ENCODE peak calls at places on chromosome 20, in four cellular contexts. C, H, G and D are unnamed samples.

GRCh38 chr20:64049060-64049886 is at the start of gene SOX18:
- DNase-seq in G (peak; percentile 83), H (peak; percentile 84), C (no peak), D (peak; percentile 58)

GRCh38 chr20:24297928-24298327 is 171.5 kb upstream of the SYNDIG1 start:
- DNase-seq in G (no peak), H (no peak), C (no peak), D (no peak)

GRCh38 chr20:44288252-44288651 is 22.8 kb downstream of the FITM2 start:
- DNase-seq in G (no peak), H (peak; percentile 29), C (no peak), D (no peak)

GRCh38 chr20:956330-956951 is 40.3 kb upstream of the ANGPT4 start:
- DNase-seq in G (peak; percentile 87), H (peak; percentile 21), C (peak; percentile 53), D (peak; percentile 88)

GRCh38 chr20:49913399-49914047 is 1.8 kb downstream of the SPATA2 start:
- DNase-seq in C (no peak), G (no peak), H (no peak), D (no peak)

GRCh38 chr20:43186312-43186711 is 3.4 kb downstream of the PTPRT start:
- DNase-seq in C (no peak), G (no peak), H (no peak), D (no peak)

GRCh38 chr20:24978493-24978892 is 14.1 kb downstream of the APMAP start:
- DNase-seq in H (no peak), C (no peak), G (no peak), D (no peak)

GRCh38 chr20:61314326-61315010 is 62.4 kb downstream of the CDH4 start:
- DNase-seq in G (no peak), H (no peak), C (no peak), D (no peak)

GRCh38 chr20:53642196-53643030 is 48.8 kb upstream of the ZNF217 start:
- DNase-seq in H (peak; percentile 64), G (no peak), C (no peak), D (no peak)

GRCh38 chr20:2946988-2947961 is 74.0 kb downstream of the PTPRA start:
- DNase-seq in H (peak; percentile 36), G (no peak), C (no peak), D (no peak)

GRCh38 chr20:21499641-21500040 is 14.2 kb downstream of the NKX2-2 start:
- DNase-seq in H (no peak), C (no peak), G (no peak), D (no peak)

GRCh38 chr20:50416930-50417329 is 93.3 kb upstream of the PTPN1 start:
- DNase-seq in H (no peak), G (no peak), C (no peak), D (no peak)

GRCh38 chr20:58481541-58482021 is 33.6 kb downstream of the APCDD1L start:
- DNase-seq in G (no peak), H (peak; percentile 84), C (peak; percentile 36), D (peak; percentile 86)

GRCh38 chr20:50189681-50190250 is 864 bp upstream of the CEBPB start:
- DNase-seq in C (no peak), G (no peak), H (peak; percentile 60), D (peak; percentile 87)

GRCh38 chr20:63404129-63405085 is 43.3 kb upstream of the CHRNA4 start:
- DNase-seq in C (no peak), H (no peak), G (no peak), D (no peak)

GRCh38 chr20:17505664-17506517 is 25.3 kb downstream of the BFSP1 start:
- DNase-seq in G (no peak), H (peak; percentile 46), C (no peak), D (no peak)

GRCh38 chr20:58458342-58459057 is 56.7 kb downstream of the APCDD1L start:
- DNase-seq in G (no peak), H (no peak), C (no peak), D (no peak)

GRCh38 chr20:16537025-16537665 is 36.1 kb downstream of the KIF16B start:
- DNase-seq in H (no peak), C (no peak), G (no peak), D (no peak)

GRCh38 chr20:62376112-62377063 is 9.3 kb upstream of the LAMA5 start:
- DNase-seq in G (no peak), C (peak; percentile 78), H (no peak), D (peak; percentile 82)
- TF ChIP-seq TEAD4 in G (no peak), C (peak; percentile 98), H (no peak), D (peak; percentile 75)

DNA sequence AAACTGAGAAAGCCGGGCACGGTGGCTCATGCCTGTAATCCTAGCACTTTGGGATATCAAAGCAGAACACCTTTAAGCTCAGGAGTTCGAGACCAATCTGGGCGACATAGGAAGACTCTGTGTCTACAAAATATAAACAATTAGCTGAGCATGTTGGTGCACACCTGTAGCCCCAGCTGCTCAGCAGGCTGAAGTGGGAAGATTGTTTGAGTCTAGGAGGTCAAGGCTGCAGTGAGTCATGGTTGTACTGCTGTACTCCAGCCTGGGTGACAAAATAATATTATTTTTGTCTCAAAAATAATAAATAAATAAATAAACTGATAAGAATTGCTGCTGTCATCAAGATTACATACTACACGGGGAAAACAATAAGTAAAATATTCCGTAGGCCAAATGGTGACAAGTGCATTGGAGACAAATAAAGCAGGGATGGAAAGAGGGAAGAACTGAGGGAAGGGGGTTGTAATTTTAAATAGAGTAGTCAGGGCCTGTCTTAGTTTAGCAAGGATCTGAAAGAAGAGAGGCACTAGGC is 14.0 kb upstream of the TOP1 start:
- DNase-seq in H (no peak), C (no peak), G (no peak), D (no peak)
- TF ChIP-seq TEAD4 in H (no peak), C (no peak), G (no peak), D (no peak)

GRCh38 chr20:36856691-36857635 is 19.0 kb upstream of the TLDC2 start:
- DNase-seq in G (no peak), H (no peak), C (no peak), D (no peak)
- TF ChIP-seq TEAD4 in G (no peak), H (no peak), C (no peak), D (no peak)

DNA sequence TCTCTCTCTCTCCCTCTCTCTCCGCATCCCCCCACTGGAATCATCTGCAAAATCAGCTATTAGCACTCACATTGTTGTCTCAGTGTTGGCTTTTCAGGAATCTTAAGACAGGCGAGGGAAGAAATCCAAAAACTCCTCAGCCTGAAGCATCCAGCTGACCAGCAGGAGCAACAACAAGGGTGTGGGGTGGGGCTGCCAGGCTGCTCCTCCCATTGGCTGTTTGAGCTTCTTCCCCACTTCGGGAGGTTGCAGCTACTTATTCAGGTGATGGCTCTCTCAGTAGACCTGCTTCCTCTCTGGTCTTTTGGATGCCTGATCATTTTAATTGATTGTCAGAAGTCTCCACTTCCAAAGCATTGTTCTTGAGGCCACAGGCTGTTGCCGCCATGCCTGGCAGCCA is 24.1 kb upstream of the SLC32A1 start:
- DNase-seq in H (peak; percentile 40), C (no peak), G (no peak), D (no peak)
- TF ChIP-seq TEAD4 in H (no peak), C (no peak), G (no peak), D (no peak)

GRCh38 chr20:4235512-4236043 is 220.2 kb upstream of the RNF24 start:
- DNase-seq in G (no peak), C (no peak), H (no peak), D (no peak)

GRCh38 chr20:4234128-4234527 is 218.8 kb upstream of the RNF24 start:
- DNase-seq in H (no peak), C (no peak), G (no peak), D (no peak)

GRCh38 chr20:4234664-4235063 is 219.3 kb upstream of the RNF24 start:
- DNase-seq in C (no peak), G (no peak), H (no peak), D (no peak)

GRCh38 chr20:4230651-4231050 is 215.3 kb upstream of the RNF24 start:
- DNase-seq in C (no peak), H (no peak), G (no peak), D (no peak)

DNA sequence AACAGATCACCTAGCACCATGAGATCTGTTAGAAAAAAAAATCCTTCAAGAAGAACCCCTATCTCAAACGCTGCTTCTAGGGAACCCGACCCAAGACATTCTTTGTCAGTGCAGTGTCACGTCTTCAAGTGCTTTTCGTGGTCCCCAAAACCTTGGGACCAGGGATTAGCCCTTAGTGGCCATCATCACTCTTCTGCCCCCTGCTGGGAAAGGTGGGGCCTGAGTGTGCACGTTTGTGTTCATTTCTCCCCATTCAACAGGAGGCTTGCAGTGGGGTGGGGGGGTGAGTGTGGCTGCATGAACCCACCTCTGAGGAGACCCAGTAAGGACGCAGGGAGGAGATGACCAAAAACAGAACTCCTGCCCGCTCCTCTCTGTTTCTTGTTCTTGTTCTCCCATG is 218.2 kb upstream of the RNF24 start:
- DNase-seq in H (peak; percentile 22), G (no peak), C (no peak), D (no peak)
- TF ChIP-seq TEAD4 in H (no peak), G (no peak), C (no peak), D (no peak)